ENCODE peak calls at places on chromosomes 13 and 19, in seven cellular contexts. L is hippocampal formation; P is effector CD4-positive, alpha-beta T cell; R is upper lobe of left lung; U is MG63; I is putamen; D is BE2C. Z is an unnamed sample.

GRCh38 chr19:34428549-34429285 is 536 bp downstream of the UBA2 start:
- DNase-seq in L (peak), P (no peak), R (peak), U (peak), I (peak), D (peak), Z (no peak)

GRCh38 chr13:50222569-50223332 is 207.5 kb downstream of the KCNRG start:
- DNase-seq in L (peak), P (no peak), R (peak), U (peak), I (no peak), D (no peak), Z (no peak)

GRCh38 chr13:30806784-30807183 is 71.4 kb downstream of the ALOX5AP start:
- DNase-seq in L (no peak), P (no peak), R (no peak), U (no peak), I (no peak), D (no peak), Z (no peak)

GRCh38 chr13:98649861-98650260 is 73.0 kb upstream of the STK24 start:
- DNase-seq in L (no peak), P (no peak), R (no peak), U (no peak), I (no peak), D (no peak), Z (no peak)

GRCh38 chr13:49838989-49839388 is 46.5 kb upstream of the KPNA3 start:
- DNase-seq in L (no peak), P (no peak), R (no peak), U (no peak), I (no peak), D (no peak), Z (no peak)

GRCh38 chr13:48505597-48506091 is 27.2 kb downstream of the RCBTB2 start:
- DNase-seq in L (no peak), P (peak), R (peak), U (peak), I (no peak), D (no peak), Z (peak)

GRCh38 chr19:49132974-49133609 is 13.7 kb downstream of the PPFIA3 start:
- DNase-seq in L (no peak), P (no peak), R (no peak), U (no peak), I (no peak), D (no peak), Z (no peak)

GRCh38 chr13:110506859-110507566 is 54.5 kb downstream of the RAB20 start:
- DNase-seq in L (no peak), P (no peak), R (peak), U (no peak), I (no peak), D (no peak), Z (no peak)

GRCh38 chr19:42129399-42130253 is 2.6 kb downstream of the POU2F2 start:
- DNase-seq in L (peak), P (no peak), R (peak), U (no peak), I (peak), D (peak), Z (no peak)

GRCh38 chr19:19134687-19135158 is 3.6 kb downstream of the TMEM161A start:
- DNase-seq in L (no peak), P (no peak), R (peak), U (no peak), I (no peak), D (no peak), Z (no peak)

GRCh38 chr19:45391346-45391745 is 13.5 kb downstream of the PPP1R13L start:
- DNase-seq in L (no peak), P (no peak), R (no peak), U (no peak), I (no peak), D (no peak), Z (no peak)

GRCh38 chr13:35978607-35979316 is 152.4 kb downstream of the DCLK1 start:
- DNase-seq in L (no peak), P (no peak), R (no peak), U (peak), I (peak), D (no peak), Z (no peak)

GRCh38 chr19:858868-859843 is at the start of gene CFD:
- DNase-seq in L (no peak), P (no peak), R (peak), U (no peak), I (no peak), D (no peak), Z (no peak)

GRCh38 chr19:38370299-38370698 is 4.1 kb upstream of the PSMD8 start:
- DNase-seq in L (no peak), P (no peak), R (no peak), U (no peak), I (no peak), D (no peak), Z (no peak)

GRCh38 chr13:79393564-79394249 is 12.3 kb downstream of the RBM26 start:
- DNase-seq in L (no peak), P (no peak), R (peak), U (no peak), I (no peak), D (peak), Z (peak)

GRCh38 chr13:80988752-80989151 is 647.8 kb upstream of the SPRY2 start:
- DNase-seq in L (peak), P (no peak), R (no peak), U (no peak), I (peak), D (no peak), Z (no peak)

GRCh38 chr19:38634757-38635482 is 12.5 kb upstream of the ACTN4 start:
- DNase-seq in L (peak), P (peak), R (peak), U (peak), I (no peak), D (peak), Z (peak)

GRCh38 chr19:15636026-15636425 is 4.7 kb upstream of the CYP4F3 start:
- DNase-seq in L (peak), P (no peak), R (no peak), U (no peak), I (no peak), D (no peak), Z (no peak)

GRCh38 chr13:112972867-112973576 is 4.0 kb downstream of the MCF2L start:
- DNase-seq in L (no peak), P (no peak), R (peak), U (no peak), I (no peak), D (no peak), Z (no peak)

GRCh38 chr19:10194500-10195198 is at the start of gene DNMT1:
- DNase-seq in L (peak), P (peak), R (peak), U (peak), I (peak), D (peak), Z (peak)

GRCh38 chr19:29623726-29624488 is 17.8 kb downstream of the POP4 start:
- DNase-seq in L (no peak), P (no peak), R (no peak), U (no peak), I (no peak), D (no peak), Z (no peak)

GRCh38 chr13:75761373-75761772 is 125.2 kb downstream of the LMO7 start:
- DNase-seq in L (no peak), P (no peak), R (no peak), U (no peak), I (no peak), D (no peak), Z (no peak)

GRCh38 chr19:18231775-18232174 is 5.5 kb upstream of the PDE4C start:
- DNase-seq in L (no peak), P (no peak), R (no peak), U (no peak), I (no peak), D (no peak), Z (no peak)

GRCh38 chr19:482186-483041 is 13.9 kb upstream of the MADCAM1 start:
- DNase-seq in L (no peak), P (no peak), R (no peak), U (peak), I (no peak), D (no peak), Z (no peak)

GRCh38 chr19:18589380-18590272 is 1.0 kb downstream of the REX1BD start:
- DNase-seq in L (peak), P (peak), R (peak), U (peak), I (no peak), D (peak), Z (no peak)

GRCh38 chr13:33349314-33349995 is 63.9 kb upstream of the STARD13 start:
- DNase-seq in L (no peak), P (no peak), R (peak), U (peak), I (peak), D (no peak), Z (no peak)

GRCh38 chr19:17952041-17952976 is 14.6 kb upstream of the KCNN1 start:
- DNase-seq in L (no peak), P (no peak), R (no peak), U (no peak), I (no peak), D (peak), Z (peak)

GRCh38 chr13:114166381-114167131 is 12.5 kb upstream of the CFAP97D2 start:
- DNase-seq in L (peak), P (no peak), R (no peak), U (peak), I (peak), D (no peak), Z (no peak)

GRCh38 chr13:112767506-112768471 is 78.0 kb downstream of the ATP11A start:
- DNase-seq in L (peak), P (no peak), R (peak), U (no peak), I (no peak), D (no peak), Z (no peak)

GRCh38 chr19:45113628-45114027 is 20.6 kb downstream of the PPP1R37 start:
- DNase-seq in L (no peak), P (no peak), R (peak), U (no peak), I (no peak), D (no peak), Z (no peak)

GRCh38 chr19:920051-920857 is 3.1 kb downstream of the KISS1R start:
- DNase-seq in L (no peak), P (peak), R (no peak), U (no peak), I (no peak), D (peak), Z (peak)

GRCh38 chr19:8926341-8926740 is 83.9 kb downstream of the MUC16 start:
- DNase-seq in L (no peak), P (no peak), R (no peak), U (no peak), I (no peak), D (no peak), Z (no peak)

Z was measured in CD8-positive, alpha-beta memory T cell.